ENCODE peak calls at places on chromosomes 3 and 15, in eight cellular contexts. S, V, L, G, N, K, R and E are unnamed samples.
A peak's percentile ranks its signal among the peaks of the same experiment; 100 is the strongest.

GRCh38 chr3:136753112-136753939 is 1.1 kb upstream of the STAG1 start:
- DNase-seq in S (no peak), V (no peak), L (no peak), G (no peak), N (no peak), K (peak; percentile 43), R (no peak), E (no peak)

GRCh38 chr3:5787863-5788488 is 600.5 kb downstream of the EDEM1 start:
- DNase-seq in S (peak; percentile 56), V (peak; percentile 4), L (no peak), G (peak; percentile 56), N (no peak), K (peak; percentile 38), R (no peak), E (no peak)

GRCh38 chr3:105828703-105829102 is 40.1 kb downstream of the CBLB start:
- DNase-seq in S (peak; percentile 23), V (no peak), L (no peak), G (no peak), N (no peak), K (peak; percentile 39), R (no peak), E (no peak)

GRCh38 chr3:143119974-143120715 is 574 bp downstream of the CHST2 start:
- DNase-seq in S (peak; percentile 49), V (no peak), L (no peak), G (peak; percentile 33), N (peak; percentile 48), K (peak; percentile 63), R (peak; percentile 79), E (no peak)

GRCh38 chr3:38990621-38991020 is 61.1 kb downstream of the SCN11A start:
- DNase-seq in S (peak; percentile 5), V (no peak), L (no peak), G (no peak), N (no peak), K (no peak), R (no peak), E (no peak)

GRCh38 chr3:136949708-136950107 is 8.1 kb upstream of the IL20RB start:
- DNase-seq in S (peak; percentile 32), V (no peak), L (no peak), G (no peak), N (no peak), K (no peak), R (no peak), E (no peak)

GRCh38 chr3:36911990-36912804 is 32.7 kb downstream of the TRANK1 start:
- DNase-seq in S (peak; percentile 75), V (no peak), L (peak; percentile 31), G (no peak), N (no peak), K (peak; percentile 93), R (no peak), E (peak; percentile 52)

GRCh38 chr15:76155742-76156141 is 96.0 kb downstream of the TMEM266 start:
- DNase-seq in S (no peak), V (no peak), L (peak; percentile 73), G (peak; percentile 19), N (no peak), K (no peak), R (no peak), E (peak; percentile 93)

GRCh38 chr15:31468911-31469800 is 142.5 kb downstream of the KLF13 start:
- DNase-seq in S (no peak), V (no peak), L (no peak), G (no peak), N (no peak), K (no peak), R (peak; percentile 68), E (no peak)

GRCh38 chr3:13768453-13768852 is 111.4 kb downstream of the WNT7A start:
- DNase-seq in S (no peak), V (no peak), L (no peak), G (no peak), N (no peak), K (no peak), R (no peak), E (no peak)

GRCh38 chr3:26118165-26118564 is 328.3 kb downstream of the OXSM start:
- DNase-seq in S (no peak), V (no peak), L (no peak), G (peak; percentile 49), N (no peak), K (peak; percentile 31), R (no peak), E (no peak)

GRCh38 chr3:46065294-46065705 is 38.0 kb upstream of the XCR1 start:
- DNase-seq in S (no peak), V (peak; percentile 82), L (no peak), G (peak; percentile 12), N (peak; percentile 67), K (peak; percentile 82), R (no peak), E (no peak)

GRCh38 chr3:9339750-9340449 is 23.0 kb upstream of the THUMPD3 start:
- DNase-seq in S (no peak), V (no peak), L (no peak), G (no peak), N (no peak), K (no peak), R (no peak), E (no peak)

GRCh38 chr15:97791824-97792792 is 168.4 kb upstream of the ARRDC4 start:
- DNase-seq in S (no peak), V (no peak), L (no peak), G (peak; percentile 1), N (no peak), K (no peak), R (no peak), E (no peak)

GRCh38 chr3:4247391-4247790 is 55.8 kb upstream of the SETMAR start:
- DNase-seq in S (no peak), V (no peak), L (no peak), G (peak; percentile 51), N (no peak), K (no peak), R (no peak), E (no peak)

GRCh38 chr3:127667119-127667681 is 5.6 kb upstream of the ABTB1 start:
- DNase-seq in S (no peak), V (no peak), L (no peak), G (no peak), N (no peak), K (no peak), R (no peak), E (no peak)

GRCh38 chr15:62444104-62445027 is 279.3 kb upstream of the C2CD4B start:
- DNase-seq in S (peak; percentile 93), V (peak; percentile 25), L (peak; percentile 96), G (peak; percentile 48), N (no peak), K (no peak), R (no peak), E (peak; percentile 96)

GRCh38 chr3:4985330-4986174 is 6.3 kb downstream of the BHLHE40 start:
- DNase-seq in S (peak; percentile 82), V (peak; percentile 55), L (no peak), G (no peak), N (no peak), K (no peak), R (peak; percentile 82), E (no peak)

GRCh38 chr3:50245831-50246516 is 10.0 kb downstream of the GNAI2 start:
- DNase-seq in S (peak; percentile 94), V (peak; percentile 78), L (peak; percentile 51), G (peak; percentile 85), N (peak; percentile 98), K (peak; percentile 90), R (peak; percentile 96), E (no peak)

GRCh38 chr3:50245251-50245745 is 9.3 kb downstream of the GNAI2 start:
- DNase-seq in S (no peak), V (no peak), L (no peak), G (no peak), N (no peak), K (no peak), R (no peak), E (no peak)

GRCh38 chr3:50249459-50249858 is 13.5 kb downstream of the GNAI2 start:
- DNase-seq in S (no peak), V (no peak), L (no peak), G (no peak), N (no peak), K (no peak), R (no peak), E (no peak)

GRCh38 chr3:50248387-50248786 is 12.4 kb downstream of the GNAI2 start:
- DNase-seq in S (no peak), V (no peak), L (no peak), G (no peak), N (no peak), K (no peak), R (peak; percentile 89), E (no peak)

GRCh38 chr3:50246517-50246954 is 10.5 kb downstream of the GNAI2 start:
- DNase-seq in S (peak; percentile 98), V (no peak), L (peak; percentile 99), G (peak; percentile 39), N (peak; percentile 72), K (peak; percentile 81), R (peak; percentile 85), E (peak; percentile 83)
- TF ChIP-seq CTCF in S (no peak), V (peak; percentile 6), L (peak; percentile 72), G (peak; percentile 2), N (peak; percentile 55), K (no peak), R (no peak), E (no peak)

DNA sequence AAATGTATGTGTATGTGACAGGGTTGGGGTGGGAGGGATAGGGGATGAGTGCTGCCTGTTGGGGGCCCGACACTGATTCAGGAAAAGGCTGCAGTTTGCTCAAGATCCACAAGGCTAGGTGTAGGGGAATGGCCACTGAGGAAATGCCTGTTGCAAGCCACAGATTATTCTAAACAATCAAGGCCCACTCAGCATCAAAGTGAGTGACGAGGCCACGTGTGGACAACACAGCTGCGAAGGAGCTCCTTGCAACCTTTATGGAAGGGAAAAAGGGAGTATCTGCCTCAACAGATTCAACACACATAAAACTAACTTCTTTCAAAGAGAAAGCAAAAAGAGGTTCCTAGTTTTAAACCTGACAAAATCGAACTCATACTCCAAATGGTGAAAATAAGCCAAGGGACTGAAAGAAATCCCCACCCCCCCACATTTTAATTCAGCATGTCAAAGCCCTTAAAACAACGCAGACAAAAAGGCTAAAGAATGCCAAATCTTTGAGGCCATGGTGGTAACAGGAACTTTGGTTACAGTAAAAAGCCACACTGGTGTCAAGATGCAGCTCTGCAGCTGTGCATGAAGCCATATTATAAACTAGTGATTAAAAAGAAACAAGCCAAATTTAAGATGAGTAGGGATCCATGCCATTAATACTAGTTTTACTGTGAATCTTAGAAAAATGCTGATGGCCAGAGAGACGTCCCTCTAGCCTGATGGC is 3.6 kb downstream of the POLG start:
- DNase-seq in S (no peak), V (no peak), L (no peak), G (no peak), N (no peak), K (no peak), R (no peak), E (no peak)
- TF ChIP-seq CTCF in S (no peak), V (no peak), L (no peak), G (no peak), N (no peak), K (no peak), R (no peak), E (no peak)

DNA sequence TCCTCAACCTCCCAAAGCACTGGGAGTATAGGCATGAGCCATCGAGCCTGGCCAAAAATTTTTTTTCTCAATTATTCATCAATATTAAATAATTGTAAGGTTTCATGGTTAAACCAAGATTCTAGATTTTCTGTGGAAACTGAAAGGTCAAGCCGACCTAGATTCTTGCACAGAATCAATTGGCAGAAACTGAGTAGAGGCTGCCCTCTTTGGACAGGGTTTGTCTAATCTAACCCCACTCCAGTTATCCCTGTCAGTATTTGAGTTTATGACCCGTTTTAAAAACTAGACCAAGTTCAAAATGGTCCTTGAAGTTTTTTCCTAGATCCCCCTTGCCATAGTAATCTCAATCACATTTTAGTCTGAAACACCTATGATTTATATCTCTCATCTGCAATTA is 8.6 kb upstream of the ADAM10 start:
- DNase-seq in S (no peak), V (no peak), L (no peak), G (no peak), N (no peak), K (peak; percentile 46), R (no peak), E (no peak)
- TF ChIP-seq CTCF in S (peak; percentile 34), V (no peak), L (peak; percentile 53), G (no peak), N (no peak), K (peak; percentile 34), R (peak; percentile 37), E (peak; percentile 7)

GRCh38 chr15:26983822-26984221 is 12.8 kb downstream of the GABRG3 start:
- DNase-seq in S (no peak), V (no peak), L (no peak), G (no peak), N (no peak), K (no peak), R (no peak), E (no peak)
- TF ChIP-seq CTCF in S (no peak), V (no peak), L (peak; percentile 31), G (no peak), N (no peak), K (no peak), R (no peak), E (peak; percentile 11)